ENCODE peak calls at places on chromosomes 5 and 9, in five cellular contexts. J is adipocyte; K is left lung; O is colonic mucosa; L is CD4-positive, alpha-beta memory T cell. N is an unnamed sample. For H3K9me3, the result is how much of the 10 kb centered on the place peaks cover.

GRCh38 chr5:170057311-170057710 is 48.4 kb upstream of the FOXI1 start:
- DNase-seq in J (no peak), O (no peak), K (no peak), L (no peak), N (no peak)

GRCh38 chr5:151897896-151898295 is 26.8 kb downstream of the GLRA1 start:
- DNase-seq in L (no peak), J (no peak), K (no peak), O (no peak), N (no peak)

GRCh38 chr9:31210982-31211570 is 1173.4 kb upstream of the ACO1 start:
- DNase-seq in O (no peak), K (peak), L (no peak), J (no peak), N (peak)

GRCh38 chr9:135087489-135087791 is at the start of gene OLFM1:
- DNase-seq in L (no peak), J (peak), O (peak), K (peak), N (peak)

GRCh38 chr9:128104171-128104618 is 23.3 kb downstream of the PTGES2 start:
- DNase-seq in K (peak), J (peak), O (peak), L (no peak), N (no peak)

GRCh38 chr9:127762111-127762676 is 16.3 kb downstream of the SH2D3C start:
- DNase-seq in K (peak), L (no peak), O (no peak), J (no peak), N (no peak)

GRCh38 chr5:173953528-173954090 is 35.4 kb upstream of the C5orf47 start:
- DNase-seq in K (no peak), J (peak), O (no peak), L (no peak), N (no peak)

GRCh38 chr9:136175745-136176290 is 29.1 kb downstream of the LHX3 start:
- DNase-seq in J (no peak), K (no peak), L (no peak), O (no peak), N (no peak)

GRCh38 chr5:82111191-82111590 is 139.4 kb downstream of the ATG10 start:
- DNase-seq in K (no peak), J (no peak), O (no peak), L (no peak), N (no peak)

GRCh38 chr5:90803891-90804290 is 245.3 kb downstream of the ADGRV1 start:
- DNase-seq in O (no peak), L (no peak), K (no peak), J (peak), N (no peak)

GRCh38 chr5:180098526-180098925 is 27.0 kb upstream of the RNF130 start:
- DNase-seq in O (no peak), L (no peak), J (no peak), K (peak), N (no peak)

GRCh38 chr9:134372621-134373267 is 46.5 kb downstream of the RXRA start:
- DNase-seq in L (no peak), K (peak), J (no peak), O (no peak), N (no peak)

GRCh38 chr5:172795401-172795977 is 24.5 kb upstream of the DUSP1 start:
- DNase-seq in K (no peak), L (no peak), J (peak), O (peak), N (no peak)

GRCh38 chr5:112779531-112779930 is 41.8 kb downstream of the APC start:
- DNase-seq in K (no peak), J (peak), O (no peak), L (no peak), N (no peak)

GRCh38 chr5:10892135-10892910 is 131.3 kb upstream of the DAP start:
- DNase-seq in K (no peak), L (no peak), J (no peak), O (no peak), N (no peak)

GRCh38 chr5:74579215-74579614 is 61.3 kb downstream of the ENC1 start:
- DNase-seq in L (peak), K (no peak), J (no peak), O (no peak), N (no peak)

GRCh38 chr5:178778919-178779318 is 48.5 kb upstream of the ZNF354A start:
- DNase-seq in L (no peak), O (no peak), K (no peak), J (no peak), N (no peak)

GRCh38 chr9:115341401-115341800 is 223.4 kb upstream of the TNC start:
- DNase-seq in O (no peak), L (no peak), J (peak), K (no peak), N (no peak)

GRCh38 chr9:74056023-74056422 is 441.1 kb upstream of the RORB start:
- DNase-seq in K (no peak), J (no peak), L (no peak), O (no peak), N (no peak)

GRCh38 chr5:77282337-77283027 is 72.0 kb downstream of the PDE8B start:
- DNase-seq in K (no peak), O (no peak), J (peak), L (no peak), N (no peak)

GRCh38 chr5:148840531-148840930 is 14.1 kb downstream of the ADRB2 start:
- DNase-seq in K (no peak), L (no peak), J (peak), O (no peak), N (no peak)

GRCh38 chr5:126503602-126504104 is 80.4 kb downstream of the GRAMD2B start:
- DNase-seq in K (no peak), O (no peak), L (peak), J (peak), N (no peak)

GRCh38 chr5:148070621-148071020 is 6.8 kb downstream of the SPINK5 start:
- DNase-seq in K (no peak), J (no peak), L (no peak), O (no peak), N (no peak)

GRCh38 chr9:14281136-14281795 is 32.7 kb downstream of the NFIB start:
- DNase-seq in O (no peak), J (peak), K (no peak), L (no peak), N (no peak)

GRCh38 chr5:76337949-76338589 is 65.0 kb upstream of the IQGAP2 start:
- DNase-seq in K (no peak), J (peak), O (peak), L (peak), N (peak)

GRCh38 chr5:134019636-134020035 is 14.9 kb upstream of the VDAC1 start:
- DNase-seq in J (no peak), O (no peak), K (no peak), L (no peak), N (no peak)

GRCh38 chr9:134234001-134234660 is 69.8 kb upstream of the RNU6ATAC start:
- DNase-seq in K (peak), L (no peak), O (no peak), J (no peak), N (no peak)

GRCh38 chr5:143063175-143063970 is 293.2 kb downstream of the ARHGAP26 start:
- DNase-seq in O (no peak), L (no peak), K (no peak), J (no peak), N (no peak)

GRCh38 chr9:75812139-75812538 is 78.3 kb upstream of the PCSK5 start:
- DNase-seq in L (no peak), K (no peak), J (no peak), O (no peak), N (no peak)

GRCh38 chr5:132462856-132463745 is 27.5 kb downstream of the IRF1 start:
- DNase-seq in O (no peak), L (no peak), J (no peak), K (no peak), N (no peak)

GRCh38 chr5:141778211-141778610 is 96.2 kb upstream of the ARAP3 start:
- DNase-seq in O (no peak), J (peak), K (no peak), L (no peak), N (no peak)

GRCh38 chr5:137822158-137822764 is 45.4 kb upstream of the MYOT start:
- DNase-seq in L (no peak), K (no peak), O (peak), J (peak), N (peak)

GRCh38 chr5:178111925-178112324 is 1.4 kb upstream of the N4BP3 start:
- DNase-seq in O (no peak), J (peak), K (no peak), L (no peak), N (no peak)

GRCh38 chr9:113482341-113482740 is 18.8 kb downstream of the RGS3 start:
- DNase-seq in J (no peak), K (no peak), L (no peak), O (no peak), N (no peak)

GRCh38 chr9:129865668-129866320 is 30.5 kb downstream of the USP20 start:
- DNase-seq in K (peak), O (no peak), L (no peak), J (no peak), N (no peak)

DNA sequence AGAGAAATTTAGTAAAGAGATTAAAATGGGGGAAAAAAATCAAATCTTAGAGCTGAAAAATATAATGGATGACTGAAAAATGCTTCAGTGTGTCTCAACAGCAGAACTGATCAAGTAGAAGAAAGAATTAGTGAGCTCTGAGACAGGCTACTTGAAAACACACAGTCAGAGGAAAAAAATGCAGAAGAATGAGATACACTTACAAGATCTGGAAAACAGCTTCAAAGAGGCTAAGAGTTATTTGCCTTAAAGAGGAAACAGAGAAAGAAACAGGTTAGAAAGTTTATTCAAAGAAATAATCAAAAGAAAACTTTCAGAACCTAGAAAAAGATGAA is 70.5 kb upstream of the OR2K2 start:
- DNase-seq in L (no peak), O (no peak), K (no peak), J (no peak), N (no peak)
- H3K9me3 ChIP-seq in L (under half), O (under half), K (under half), J (under half), N (under half)

GRCh38 chr9:131608469-131609115 is 63.3 kb downstream of the PRRT1B start:
- DNase-seq in O (no peak), L (no peak), J (peak), K (peak), N (no peak)
- H3K4me3 ChIP-seq in O (no peak), L (no peak), J (peak), K (no peak), N (no peak)

DNA sequence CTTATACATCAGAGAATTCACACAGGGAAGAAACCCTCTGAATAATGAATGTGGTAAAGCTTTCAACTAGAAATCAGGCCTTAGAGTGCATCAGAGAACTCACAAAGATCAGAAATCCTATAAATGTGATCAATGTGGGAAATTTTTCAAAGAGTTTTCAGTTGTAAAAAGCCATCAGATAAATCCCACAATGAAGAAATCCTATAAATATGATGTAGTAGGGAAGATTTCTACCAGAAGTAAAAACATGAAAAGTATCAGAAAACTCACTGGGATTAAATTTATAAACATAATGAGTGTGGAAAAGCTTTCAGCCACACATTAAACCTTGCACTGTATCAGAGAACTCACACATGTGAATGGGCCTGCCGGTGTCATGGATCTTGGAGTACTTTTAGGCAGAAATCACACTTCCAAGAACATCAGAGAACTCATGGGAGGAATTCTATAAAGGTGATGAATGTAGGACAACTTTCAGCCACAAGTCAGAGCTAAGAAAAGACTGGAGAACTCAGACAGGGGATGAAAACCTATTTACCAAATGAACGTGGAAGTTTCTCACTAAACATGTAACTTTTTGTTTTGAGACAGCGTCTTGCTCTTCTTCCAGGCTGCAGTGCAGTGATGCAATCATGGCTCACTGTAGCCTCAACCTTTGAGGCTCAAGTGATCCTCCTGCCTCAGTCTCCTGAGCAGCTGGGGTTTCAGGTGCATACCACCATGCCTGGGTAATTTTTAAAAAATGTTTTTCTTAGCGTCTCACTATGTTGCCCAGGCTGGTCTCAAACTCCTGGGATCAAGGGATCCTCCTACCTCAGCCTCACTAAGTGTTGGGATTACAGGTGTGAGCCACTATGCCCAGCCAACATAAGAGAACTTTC is 39.5 kb downstream of the ZNF510 start:
- DNase-seq in J (no peak), L (no peak), O (no peak), K (no peak), N (no peak)
- H3K9me3 ChIP-seq in J (half or more), L (under half), O (under half), K (under half), N (under half)

GRCh38 chr9:37380570-37380969 is 41.9 kb upstream of the GRHPR start:
- DNase-seq in K (no peak), L (no peak), O (no peak), J (no peak), N (no peak)

GRCh38 chr9:37379835-37380234 is 42.7 kb upstream of the GRHPR start:
- DNase-seq in O (no peak), J (no peak), K (no peak), L (no peak), N (no peak)

GRCh38 chr9:37381094-37381741 is 41.3 kb upstream of the GRHPR start:
- DNase-seq in O (no peak), K (no peak), J (no peak), L (no peak), N (no peak)

GRCh38 chr9:37377688-37378612 is 44.5 kb upstream of the GRHPR start:
- DNase-seq in K (no peak), L (no peak), J (no peak), O (no peak), N (no peak)

GRCh38 chr9:37378613-37379004 is 43.9 kb upstream of the GRHPR start:
- DNase-seq in J (no peak), K (no peak), L (no peak), O (no peak), N (no peak)
- H3K4me3 ChIP-seq in J (no peak), K (no peak), L (no peak), O (no peak), N (no peak)

GRCh38 chr5:110221036-110221435 is 505.4 kb downstream of the TMEM232 start:
- DNase-seq in L (no peak), K (no peak), O (no peak), J (no peak), N (no peak)

GRCh38 chr5:110224050-110224449 is 502.4 kb downstream of the TMEM232 start:
- DNase-seq in O (no peak), K (no peak), J (no peak), L (no peak), N (no peak)

GRCh38 chr5:110218994-110219393 is 507.5 kb downstream of the TMEM232 start:
- DNase-seq in O (no peak), J (no peak), L (no peak), K (no peak), N (no peak)

GRCh38 chr5:110219769-110220168 is 506.7 kb downstream of the TMEM232 start:
- DNase-seq in K (no peak), J (no peak), O (no peak), L (no peak), N (no peak)
- H3K9me3 ChIP-seq in K (under half), J (half or more), O (under half), L (under half), N (under half)

GRCh38 chr9:4994166-4994890 is 9.3 kb downstream of the JAK2 start:
- DNase-seq in J (peak), O (no peak), L (no peak), K (no peak), N (peak)
- H3K4me3 ChIP-seq in J (no peak), O (no peak), L (no peak), K (no peak), N (no peak)

DNA sequence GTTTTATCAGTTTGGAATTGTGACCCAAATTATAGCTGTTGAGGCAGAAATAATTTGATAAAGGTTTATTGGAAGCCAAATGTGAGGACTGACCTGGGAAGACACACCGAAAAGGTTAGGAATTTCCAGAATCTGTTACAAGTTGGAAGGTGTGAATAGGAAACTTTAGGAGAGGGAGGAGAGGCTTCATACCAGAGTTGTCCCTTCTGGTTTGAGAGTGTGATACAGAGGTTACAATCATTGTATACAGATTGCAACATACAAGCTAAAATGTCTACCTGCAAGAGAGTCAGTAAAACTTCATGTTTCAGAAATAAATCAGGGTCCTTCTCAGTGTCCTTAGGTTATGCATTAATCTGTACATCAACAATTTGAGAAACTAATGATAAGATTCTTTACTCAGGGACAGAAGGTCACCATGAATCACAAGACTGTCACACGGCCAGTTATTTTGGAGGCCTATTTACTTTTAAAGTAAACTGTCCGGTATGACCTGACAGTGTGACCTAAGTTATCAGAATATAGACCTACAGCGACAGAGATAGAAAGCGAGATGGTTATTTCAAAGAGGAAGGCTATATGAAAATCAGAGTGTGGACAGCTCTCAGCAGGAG is 204.9 kb upstream of the CTNND2 start:
- DNase-seq in L (no peak), J (no peak), O (no peak), K (no peak), N (no peak)
- H3K9me3 ChIP-seq in L (under half), J (under half), O (under half), K (under half), N (under half)

DNA sequence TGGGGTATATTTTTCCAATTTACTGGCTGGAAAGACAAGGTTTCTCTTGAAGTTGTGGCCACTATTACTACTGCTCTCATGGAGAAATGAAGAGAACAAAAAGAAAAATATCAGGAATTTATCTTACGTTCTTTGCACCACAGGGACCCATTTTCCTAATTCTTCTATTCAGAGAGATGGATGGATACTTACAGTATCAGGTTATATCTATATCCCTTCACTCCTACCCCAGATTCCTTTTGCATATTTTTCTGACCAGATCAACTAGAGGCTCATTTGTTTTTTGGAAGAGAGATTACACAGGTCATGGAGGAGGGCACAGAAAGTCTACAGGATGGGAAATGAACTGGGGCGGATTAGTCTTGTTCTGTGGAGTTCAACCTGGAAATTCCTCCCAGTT is 277.2 kb upstream of the VLDLR start:
- DNase-seq in K (no peak), O (no peak), J (no peak), L (no peak), N (no peak)
- H3K4me3 ChIP-seq in K (no peak), O (no peak), J (no peak), L (no peak), N (no peak)